ENCODE peak calls at places on chromosomes 1 and 21, in four cellular contexts. H is body of pancreas, Q is upper lobe of left lung, Z is heart left ventricle. M is an unnamed sample.

GRCh38 chr1:155005076-155005971 is 2.7 kb downstream of the ZBTB7B start:
- DNase-seq in H (peak), Q (peak), Z (peak), M (peak)

GRCh38 chr1:174703309-174703708 is 255.5 kb downstream of the GPR52 start:
- DNase-seq in H (no peak), Q (no peak), Z (no peak), M (no peak)

GRCh38 chr1:17886838-17887441 is 131.8 kb downstream of the ACTL8 start:
- DNase-seq in H (no peak), Q (no peak), Z (no peak), M (no peak)

GRCh38 chr1:174247472-174247871 is 88.2 kb downstream of the RABGAP1L start:
- DNase-seq in H (no peak), Q (no peak), Z (no peak), M (no peak)

GRCh38 chr1:113146242-113147072 is 73.5 kb downstream of the LRIG2 start:
- DNase-seq in H (no peak), Q (no peak), Z (no peak), M (no peak)

GRCh38 chr1:165144757-165145397 is 211.6 kb downstream of the LMX1A start:
- DNase-seq in H (peak), Q (no peak), Z (peak), M (no peak)

GRCh38 chr21:44708213-44708865 is 3.0 kb downstream of the TSPEAR start:
- DNase-seq in H (no peak), Q (no peak), Z (no peak), M (no peak)

GRCh38 chr1:16112558-16113555 is 39.4 kb upstream of the FAM131C start:
- DNase-seq in H (no peak), Q (no peak), Z (no peak), M (no peak)

GRCh38 chr1:179038528-179039281 is 13.0 kb downstream of the FAM20B start:
- DNase-seq in H (no peak), Q (no peak), Z (no peak), M (no peak)

GRCh38 chr1:179036844-179037465 is 11.3 kb downstream of the FAM20B start:
- DNase-seq in H (no peak), Q (no peak), Z (no peak), M (no peak)

GRCh38 chr1:179031855-179032513 is 6.3 kb downstream of the FAM20B start:
- DNase-seq in H (no peak), Q (no peak), Z (no peak), M (no peak)

GRCh38 chr1:179031284-179031683 is 5.6 kb downstream of the FAM20B start:
- DNase-seq in H (no peak), Q (no peak), Z (no peak), M (no peak)

DNA sequence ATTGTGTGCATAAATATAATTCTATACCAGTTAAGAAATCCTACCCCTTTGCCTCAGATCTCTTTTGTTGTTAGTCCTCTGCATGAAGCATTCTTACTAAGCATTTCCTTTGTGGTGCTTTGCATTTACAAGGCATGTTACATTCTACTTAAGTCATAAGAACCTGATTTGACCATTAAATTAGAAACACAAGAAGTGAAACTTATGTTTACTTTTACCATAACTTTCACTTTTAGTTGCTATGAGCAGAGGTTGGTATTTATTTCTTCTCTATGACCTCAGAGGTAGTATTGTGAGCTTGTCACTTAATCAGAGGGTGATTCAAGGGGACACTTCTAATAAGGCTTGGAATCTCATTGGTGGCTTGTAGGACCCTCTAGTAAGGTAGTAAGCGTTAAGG is 9.0 kb downstream of the FAM20B start:
- DNase-seq in H (no peak), Q (no peak), Z (no peak), M (no peak)
- H3K27ac ChIP-seq in H (no peak), Q (peak), Z (no peak), M (no peak)

GRCh38 chr1:36300526-36300925 is 5.6 kb upstream of the SH3D21 start:
- DNase-seq in H (no peak), Q (no peak), Z (no peak), M (no peak)
- TF ChIP-seq POLR2A in H (peak), Q (no peak), Z (no peak), M (no peak)

GRCh38 chr1:169644298-169644697 is 14.4 kb upstream of the SELP start:
- DNase-seq in H (no peak), Q (no peak), Z (no peak), M (no peak)
- H3K4me3 ChIP-seq in H (no peak), Q (no peak), Z (no peak), M (no peak)

GRCh38 chr1:1419812-1420653 is 1.0 kb downstream of the ANKRD65 start:
- DNase-seq in H (peak), Q (peak), Z (no peak), M (no peak)
- H3K27ac ChIP-seq in H (peak), Q (peak), Z (peak), M (peak)

DNA sequence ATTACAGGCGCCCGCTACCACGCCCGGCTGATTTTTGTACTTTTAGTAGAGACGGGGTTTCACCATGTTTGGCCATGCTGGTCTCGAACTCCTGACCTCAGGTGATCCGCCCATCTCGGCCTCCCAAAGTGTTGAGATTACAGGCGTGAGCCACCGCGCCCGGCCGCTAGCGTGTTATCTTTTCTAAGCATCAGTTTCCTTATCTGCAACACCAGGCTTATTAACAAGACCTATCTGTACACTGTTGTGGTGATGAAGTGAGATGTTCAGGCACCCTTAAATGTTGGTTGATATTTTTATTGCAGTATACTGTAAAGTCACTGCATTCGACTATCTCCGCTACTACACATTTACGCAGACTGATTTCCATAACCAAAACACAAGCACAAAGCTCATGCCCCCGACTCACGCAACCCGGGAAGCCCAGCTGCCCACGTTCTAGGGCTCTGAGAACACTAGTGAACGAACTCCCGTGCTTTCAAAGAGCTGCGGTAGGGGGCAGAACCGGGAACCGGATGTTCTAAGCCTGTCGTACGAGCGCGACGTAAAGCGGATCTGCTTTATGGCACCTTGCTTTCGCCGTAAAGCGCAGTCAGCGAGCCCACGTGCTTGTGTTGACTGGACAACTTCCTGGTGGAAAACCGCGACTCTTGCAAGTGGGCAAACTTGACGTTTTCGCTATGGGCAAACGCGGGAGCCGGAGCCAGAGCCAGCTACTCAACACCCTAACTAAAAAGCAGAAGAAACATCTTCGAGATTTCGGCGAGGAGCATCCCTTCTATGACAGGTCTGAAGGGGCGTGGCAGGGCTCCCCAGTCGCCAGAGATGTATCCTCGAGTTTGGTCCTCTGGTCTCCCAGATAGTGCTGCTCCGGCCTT is at the start of gene UTP25:
- DNase-seq in H (peak), Q (peak), Z (peak), M (peak)
- TF ChIP-seq POLR2A in H (peak), Q (no peak), Z (peak), M (no peak)

DNA sequence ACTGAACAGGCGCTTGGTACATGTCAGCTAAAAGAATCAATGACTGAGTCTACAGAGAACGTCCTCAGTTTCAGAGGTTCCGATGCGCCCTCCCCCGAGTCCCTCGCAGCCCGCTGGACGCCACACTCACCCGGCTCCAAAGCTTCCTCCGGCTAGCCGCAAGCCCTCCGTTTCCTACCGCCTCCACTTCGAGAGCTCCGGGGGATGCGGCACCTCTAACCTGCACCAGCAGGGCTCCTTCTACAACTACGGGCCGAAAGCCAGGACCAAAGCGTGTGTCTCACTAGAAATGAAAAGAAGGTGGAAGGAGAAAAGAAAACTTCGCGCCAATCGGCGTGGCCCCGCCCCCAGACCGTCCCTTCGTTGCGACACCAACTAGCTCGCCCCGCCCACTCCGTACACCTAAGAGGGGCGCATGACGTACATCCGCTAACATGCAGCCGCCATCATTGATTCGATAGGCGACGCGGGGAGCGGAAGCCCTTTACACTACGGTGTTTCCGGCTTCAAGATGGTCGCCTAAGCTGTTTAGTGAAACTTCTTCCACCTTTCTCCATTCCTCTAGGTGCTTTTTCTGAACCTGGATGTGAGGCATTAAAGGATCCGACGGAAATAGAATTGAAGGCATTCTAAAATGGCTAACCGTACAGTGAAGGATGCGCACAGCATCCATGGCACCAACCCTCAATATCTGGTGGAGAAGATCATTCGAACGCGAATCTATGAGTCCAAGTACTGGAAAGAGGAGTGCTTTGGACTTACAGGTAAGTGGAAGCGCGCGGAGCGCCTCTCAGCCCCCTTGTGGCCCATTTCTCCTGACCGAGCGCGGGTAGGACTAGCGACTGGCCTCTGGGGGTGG is at the start of the genes ORC1 and PRPF38A:
- DNase-seq in H (peak), Q (peak), Z (peak), M (peak)
- H3K4me3 ChIP-seq in H (peak), Q (peak), Z (peak), M (peak)

GRCh38 chr1:39398278-39399010 is 93.0 kb upstream of the BMP8A start:
- DNase-seq in H (peak), Q (no peak), Z (peak), M (peak)
- H3K27ac ChIP-seq in H (peak), Q (peak), Z (peak), M (peak)

DNA sequence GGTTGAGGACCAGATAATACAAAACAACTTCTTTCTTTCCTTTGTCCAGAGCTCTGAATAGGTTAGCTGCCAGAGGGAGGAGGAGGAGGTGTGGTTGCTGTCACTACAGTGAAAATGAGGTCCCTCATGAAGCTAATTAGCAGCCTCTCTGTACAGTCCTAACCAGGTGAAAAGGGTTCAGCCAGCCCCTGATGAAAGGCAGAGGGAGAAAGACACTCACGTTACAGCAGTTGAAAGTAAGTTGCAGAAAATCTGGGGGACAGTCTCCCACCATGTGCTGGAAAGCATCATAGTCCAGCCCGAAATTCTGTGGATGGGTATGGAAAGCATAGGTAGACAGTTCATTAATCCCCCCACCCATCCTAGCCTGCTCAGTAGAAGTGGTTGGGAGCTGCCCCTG is 6.2 kb upstream of the MUTYH start:
- DNase-seq in H (no peak), Q (no peak), Z (no peak), M (no peak)
- TF ChIP-seq POLR2A in H (no peak), Q (no peak), Z (no peak), M (no peak)

GRCh38 chr1:58249729-58250586 is 296.6 kb downstream of the OMA1 start:
- DNase-seq in H (peak), Q (peak), Z (peak), M (no peak)
- H3K4me3 ChIP-seq in H (no peak), Q (peak), Z (peak), M (peak)

GRCh38 chr1:62077821-62078220 is 116.8 kb upstream of the L1TD1 start:
- DNase-seq in H (no peak), Q (no peak), Z (no peak), M (no peak)

GRCh38 chr1:62088439-62088838 is 106.2 kb upstream of the L1TD1 start:
- DNase-seq in H (no peak), Q (no peak), Z (no peak), M (no peak)

GRCh38 chr1:62084304-62084905 is 110.2 kb upstream of the L1TD1 start:
- DNase-seq in H (no peak), Q (no peak), Z (peak), M (no peak)

GRCh38 chr1:62082456-62083363 is 111.9 kb upstream of the L1TD1 start:
- DNase-seq in H (peak), Q (no peak), Z (peak), M (no peak)
- H3K27ac ChIP-seq in H (no peak), Q (no peak), Z (no peak), M (no peak)

M was measured in breast epithelium.